ENCODE peak calls at places on chromosomes 7 and 10, in seven cellular contexts. B is A549; C is CD8-positive, alpha-beta T cell; E is fibroblast of lung; S is transverse colon; A is tibial nerve; Z is ovary. M is an unnamed sample.

GRCh38 chr7:130303551-130303950 is 10.6 kb downstream of the CPA4 start:
- DNase-seq in B (no peak), C (no peak), E (no peak), S (no peak), A (no peak), Z (no peak), M (no peak)

GRCh38 chr7:28219793-28220192 is 39.2 kb upstream of the JAZF1 start:
- DNase-seq in B (no peak), C (no peak), E (no peak), S (no peak), A (no peak), Z (no peak), M (no peak)

GRCh38 chr7:65972976-65973375 is 9.0 kb downstream of the GUSB start:
- DNase-seq in B (no peak), C (no peak), E (no peak), S (no peak), A (no peak), Z (no peak), M (no peak)

GRCh38 chr10:21369697-21370096 is 155.8 kb downstream of the SKIDA1 start:
- DNase-seq in B (no peak), C (no peak), E (peak; percentile 22), S (no peak), A (no peak), Z (no peak), M (no peak)

GRCh38 chr10:34280599-34281374 is 534.3 kb downstream of the PARD3 start:
- DNase-seq in B (peak; percentile 35), C (no peak), E (peak; percentile 98), S (no peak), A (peak; percentile 76), Z (peak; percentile 52), M (no peak)

GRCh38 chr10:60372436-60372835 is 17.2 kb downstream of the ANK3 start:
- DNase-seq in B (no peak), C (no peak), E (no peak), S (no peak), A (no peak), Z (no peak), M (no peak)

GRCh38 chr7:122975341-122975740 is 20.2 kb downstream of the TAS2R16 start:
- DNase-seq in B (no peak), C (no peak), E (no peak), S (no peak), A (no peak), Z (no peak), M (no peak)

GRCh38 chr10:22230331-22230833 is 12.6 kb upstream of the EBLN1 start:
- DNase-seq in B (peak; percentile 46), C (peak; percentile 32), E (peak; percentile 74), S (no peak), A (no peak), Z (no peak), M (no peak)

GRCh38 chr10:80468806-80469421 is 14.8 kb downstream of the TSPAN14 start:
- DNase-seq in B (no peak), C (no peak), E (no peak), S (no peak), A (no peak), Z (no peak), M (no peak)

GRCh38 chr7:152504367-152504766 is 68.6 kb upstream of the KMT2C start:
- DNase-seq in B (no peak), C (no peak), E (no peak), S (no peak), A (no peak), Z (no peak), M (no peak)

GRCh38 chr10:110273474-110273873 is 31.2 kb downstream of the SMNDC1 start:
- DNase-seq in B (no peak), C (peak; percentile 60), E (peak; percentile 90), S (peak; percentile 56), A (peak; percentile 77), Z (peak; percentile 62), M (no peak)

GRCh38 chr7:141073173-141073640 is 657 bp upstream of the TMEM178B start:
- DNase-seq in B (peak; percentile 20), C (no peak), E (peak; percentile 29), S (peak; percentile 9), A (no peak), Z (no peak), M (no peak)

GRCh38 chr7:117997862-117998825 is 124.9 kb upstream of the CTTNBP2 start:
- DNase-seq in B (no peak), C (no peak), E (no peak), S (no peak), A (no peak), Z (no peak), M (no peak)

GRCh38 chr10:50993817-50994251 is 80.5 kb upstream of the PRKG1 start:
- DNase-seq in B (no peak), C (no peak), E (peak; percentile 90), S (no peak), A (no peak), Z (no peak), M (no peak)
- H3K4me3 ChIP-seq in B (no peak overlapping the region), C (no peak overlapping the region), E (peak overlapping the region; percentile 84), S (peak overlapping the region; percentile 2), A (no peak overlapping the region), Z (peak overlapping the region; percentile 25), M (no peak overlapping the region)

GRCh38 chr7:142298009-142298408 is 40.2 kb upstream of the PRSS58 start:
- DNase-seq in B (peak; percentile 15), C (no peak), E (no peak), S (no peak), A (no peak), Z (no peak), M (no peak)
- TF ChIP-seq CTCF in B (peak; percentile 9), C (no peak), E (no peak), S (no peak), A (no peak), Z (no peak), M (peak; percentile 40)

GRCh38 chr10:119116326-119116951 is 12.5 kb downstream of the DENND10 start:
- DNase-seq in B (no peak), C (no peak), E (no peak), S (no peak), A (no peak), Z (no peak), M (no peak)

GRCh38 chr10:119119400-119119799 is 15.5 kb downstream of the DENND10 start:
- DNase-seq in B (no peak), C (no peak), E (no peak), S (no peak), A (no peak), Z (no peak), M (no peak)

GRCh38 chr10:119120875-119121274 is 17.0 kb downstream of the DENND10 start:
- DNase-seq in B (no peak), C (no peak), E (no peak), S (no peak), A (no peak), Z (no peak), M (no peak)

GRCh38 chr10:119118231-119118630 is 14.3 kb downstream of the DENND10 start:
- DNase-seq in B (no peak), C (no peak), E (no peak), S (no peak), A (no peak), Z (no peak), M (no peak)

DNA sequence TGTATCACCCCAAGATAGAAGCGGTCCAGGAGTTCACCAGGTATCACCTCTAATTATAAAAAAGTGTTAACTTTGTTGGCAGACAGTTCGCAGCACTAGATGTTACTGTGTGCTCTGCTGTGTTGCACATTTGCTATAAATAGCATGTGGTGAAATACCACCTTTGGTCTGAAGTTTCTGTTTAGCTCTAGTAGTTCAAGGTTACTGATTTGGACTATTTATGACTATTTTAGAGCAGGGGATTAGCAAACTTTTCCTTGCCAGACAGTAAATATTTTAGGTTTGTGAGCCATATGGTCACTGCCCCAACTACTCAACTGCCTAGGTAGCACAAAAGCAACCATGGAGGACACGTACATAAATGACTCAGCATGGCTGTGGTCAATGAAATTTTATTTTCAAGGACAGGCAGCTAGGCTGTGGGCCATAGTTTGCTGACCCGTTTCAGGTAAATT is 16.5 kb downstream of the DENND10 start:
- DNase-seq in B (no peak), C (no peak), E (peak; percentile 18), S (no peak), A (no peak), Z (no peak), M (peak; percentile 76)
- H3K4me3 ChIP-seq in B (no peak overlapping the region), C (no peak overlapping the region), E (no peak overlapping the region), S (no peak overlapping the region), A (no peak overlapping the region), Z (no peak overlapping the region), M (no peak overlapping the region)

GRCh38 chr10:178208-178607 is 43.0 kb downstream of the ZMYND11 start:
- DNase-seq in B (peak; percentile 30), C (no peak), E (peak; percentile 76), S (no peak), A (no peak), Z (no peak), M (no peak)
- TF ChIP-seq CTCF in B (peak; percentile 61), C (peak; percentile 53), E (peak; percentile 14), S (peak; percentile 14), A (peak; percentile 28), Z (peak; percentile 19), M (peak; percentile 15)

GRCh38 chr10:68106656-68107055 is 2.6 kb upstream of the MYPN start:
- DNase-seq in B (no peak), C (no peak), E (peak; percentile 74), S (no peak), A (no peak), Z (no peak), M (no peak)
- H3K4me3 ChIP-seq in B (no peak overlapping the region), C (no peak overlapping the region), E (no peak overlapping the region), S (no peak overlapping the region), A (no peak overlapping the region), Z (no peak overlapping the region), M (no peak overlapping the region)